ENCODE peak calls at places on chromosomes 7 and 10, in four cellular contexts. K, O, N and X are unnamed samples. For H4K20me1 and H3K79me2, the result is how much of the 10 kb centered on the place peaks cover.

GRCh38 chr7:50307368-50308012 is 3.0 kb downstream of the IKZF1 start:
- DNase-seq in K (no peak), O (peak), N (no peak), X (peak)

GRCh38 chr7:74324499-74325229 is 35.5 kb downstream of the CLIP2 start:
- DNase-seq in N (peak), K (no peak), O (no peak), X (no peak)

GRCh38 chr7:98745722-98746318 is 124.0 kb downstream of the TMEM130 start:
- DNase-seq in K (peak), O (peak), N (peak), X (peak)

GRCh38 chr7:38189256-38189938 is 11.4 kb downstream of the STARD3NL start:
- DNase-seq in O (no peak), N (no peak), K (no peak), X (no peak)

GRCh38 chr10:92074126-92074887 is 150.7 kb downstream of the BTAF1 start:
- DNase-seq in N (no peak), O (peak), K (no peak), X (no peak)

GRCh38 chr7:117791877-117792780 is 81.1 kb downstream of the CTTNBP2 start:
- DNase-seq in N (no peak), K (no peak), O (no peak), X (no peak)

GRCh38 chr10:102422586-102423129 is 2.0 kb downstream of the FBXL15 start:
- DNase-seq in K (peak), N (peak), O (peak), X (no peak)

GRCh38 chr10:5827841-5828240 is 14.6 kb upstream of the GDI2 start:
- DNase-seq in O (no peak), N (no peak), K (no peak), X (no peak)

GRCh38 chr10:427746-428519 is 261.5 kb downstream of the DIP2C start:
- DNase-seq in K (no peak), O (no peak), N (no peak), X (no peak)

GRCh38 chr10:71836594-71836970 is 14.5 kb downstream of the PSAP start:
- DNase-seq in N (peak), O (no peak), K (no peak), X (no peak)

GRCh38 chr10:62261666-62262065 is 7.0 kb downstream of the RTKN2 start:
- DNase-seq in N (peak), K (no peak), O (no peak), X (no peak)

GRCh38 chr10:79105164-79105739 is 36.5 kb downstream of the ZMIZ1 start:
- DNase-seq in N (no peak), O (no peak), K (no peak), X (no peak)
- H4K20me1 ChIP-seq in N (under half), O (under half), K (under half), X (half or more)

GRCh38 chr7:45068236-45069023 is 20.3 kb downstream of the NACAD start:
- DNase-seq in O (no peak), K (no peak), N (no peak), X (no peak)

GRCh38 chr7:45066409-45066808 is 22.4 kb downstream of the NACAD start:
- DNase-seq in K (no peak), O (no peak), N (no peak), X (no peak)

GRCh38 chr7:45067582-45067981 is 21.2 kb downstream of the NACAD start:
- DNase-seq in N (no peak), K (no peak), O (no peak), X (no peak)

GRCh38 chr7:45064047-45064725 is 24.6 kb downstream of the NACAD start:
- DNase-seq in O (no peak), K (no peak), N (no peak), X (no peak)

GRCh38 chr7:45065031-45065995 is 23.5 kb downstream of the NACAD start:
- DNase-seq in K (no peak), N (no peak), O (no peak), X (no peak)
- H3K79me2 ChIP-seq in K (under half), N (under half), O (half or more), X (half or more)

GRCh38 chr7:116216956-116217570 is 6.7 kb downstream of the TES start:
- DNase-seq in N (no peak), O (no peak), K (no peak), X (no peak)

GRCh38 chr7:116219288-116219687 is 8.9 kb downstream of the TES start:
- DNase-seq in K (no peak), O (no peak), N (no peak), X (no peak)

GRCh38 chr7:116215550-116215949 is 5.2 kb downstream of the TES start:
- DNase-seq in K (no peak), N (no peak), O (no peak), X (no peak)

GRCh38 chr7:116218747-116219146 is 8.4 kb downstream of the TES start:
- DNase-seq in N (no peak), O (no peak), K (no peak), X (no peak)

GRCh38 chr7:116218051-116218645 is 7.8 kb downstream of the TES start:
- DNase-seq in O (no peak), N (peak), K (no peak), X (no peak)
- H4K20me1 ChIP-seq in O (half or more), N (under half), K (under half), X (under half)

DNA sequence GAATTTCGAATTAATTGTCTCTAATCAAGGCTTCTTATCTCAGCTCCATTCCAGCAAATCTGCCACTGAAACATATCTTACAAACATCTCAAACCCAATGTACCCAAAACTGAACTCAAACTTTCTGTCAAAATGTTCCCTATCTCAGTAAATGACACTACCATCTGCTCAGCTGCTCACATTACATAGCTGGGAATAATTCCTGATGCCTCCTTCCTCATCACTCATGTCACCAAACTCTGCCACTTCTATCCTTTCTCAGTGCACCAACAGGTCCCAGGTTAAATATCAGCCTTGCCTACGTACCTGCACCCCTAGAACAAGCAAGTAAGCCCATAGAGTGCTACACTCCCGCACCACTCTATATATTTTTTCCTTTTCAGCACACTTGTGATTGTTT is 12.4 kb downstream of the WAPL start:
- DNase-seq in N (no peak), K (no peak), O (no peak), X (no peak)
- H3K79me2 ChIP-seq in N (half or more), K (under half), O (half or more), X (half or more)